ENCODE peak calls at places on chromosome 1, in eight cellular contexts. N is OCI-LY7; D is adipocyte; M is activated naive CD4-positive, alpha-beta T cell; Z is NCI-H69; R is AG09319; U is activated T-helper 1 cell treated with anti-CD3 and anti-CD28 coated beads, Interleukin-12 subunit alpha, Interleukin-12 subunit beta, Interleukin-2, Interleukin-4 antibody, amounts not matched to agents 30 ng/mL and 10 ng/mL and 1 ng/mL, durations not matched to agents 14 hours and 24 hours and 36 hours; Q is NCI-H1105. W is an unnamed sample.

GRCh38 chr1:228314658-228315483 is 91.8 kb downstream of the TRIM11 start:
- DNase-seq in U (no peak), R (no peak), D (no peak), M (no peak), Q (no peak), N (no peak), Z (no peak), W (no peak)

GRCh38 chr1:178513278-178513983 is 522 bp downstream of the TEX35 start:
- DNase-seq in U (no peak), Z (peak; percentile 63), R (peak; percentile 46), M (no peak), Q (no peak), N (no peak), D (peak; percentile 31), W (no peak)

GRCh38 chr1:25771246-25772114 is 28.5 kb upstream of the SELENON start:
- DNase-seq in M (no peak), R (no peak), Q (peak; percentile 34), U (no peak), Z (peak; percentile 83), N (peak; percentile 27), D (no peak), W (no peak)

GRCh38 chr1:245871881-245872280 is 635.2 kb downstream of the SMYD3 start:
- DNase-seq in R (peak; percentile 87), N (no peak), D (peak; percentile 54), U (no peak), Z (no peak), Q (no peak), M (no peak), W (no peak)

GRCh38 chr1:11525151-11525505 is 46.2 kb downstream of the DISP3 start:
- DNase-seq in N (no peak), R (no peak), Z (no peak), U (no peak), M (no peak), D (no peak), Q (no peak), W (no peak)

GRCh38 chr1:159946242-159947187 is 1.1 kb upstream of the IGSF9 start:
- DNase-seq in Q (no peak), N (no peak), M (no peak), U (no peak), D (peak; percentile 14), Z (peak; percentile 48), R (no peak), W (no peak)

GRCh38 chr1:218705391-218705790 is 360.3 kb downstream of the TGFB2 start:
- DNase-seq in Z (no peak), D (no peak), R (no peak), N (no peak), Q (no peak), U (no peak), M (no peak), W (no peak)

GRCh38 chr1:198699167-198700015 is 60.6 kb downstream of the PTPRC start:
- DNase-seq in N (no peak), D (peak; percentile 66), Q (peak; percentile 36), Z (peak; percentile 98), U (peak; percentile 53), R (no peak), M (peak; percentile 31), W (no peak)